ENCODE peak calls at places on chromosomes 5 and 9, in nine cellular contexts. I is choroid plexus epithelial cell; L is lower lobe of right lung; K is heart right ventricle; W is dorsolateral prefrontal cortex; N is CD8-positive, alpha-beta memory T cell; Z is AG04449; U is suprapubic skin; O is HAP-1. B is an unnamed sample.

GRCh38 chr5:81749562-81750307 is 1.2 kb downstream of the SSBP2 start:
- DNase-seq in I (peak), L (peak), K (peak), W (peak), N (peak), Z (no peak), U (peak), O (peak), B (no peak)

GRCh38 chr5:33936381-33937016 is at the start of gene RXFP3:
- DNase-seq in I (peak), L (no peak), K (peak), W (no peak), N (no peak), Z (no peak), U (no peak), O (no peak), B (no peak)

GRCh38 chr5:67879619-67880357 is 335.8 kb upstream of the PIK3R1 start:
- DNase-seq in I (peak), L (no peak), K (no peak), W (no peak), N (no peak), Z (no peak), U (no peak), O (no peak), B (peak)

GRCh38 chr9:90517103-90517502 is 125.5 kb downstream of the DIRAS2 start:
- DNase-seq in I (no peak), L (no peak), K (no peak), W (no peak), N (no peak), Z (no peak), U (no peak), O (no peak), B (no peak)

GRCh38 chr5:72234265-72234700 is 85.8 kb downstream of the MRPS27 start:
- DNase-seq in I (peak), L (no peak), K (no peak), W (no peak), N (no peak), Z (peak), U (no peak), O (no peak), B (no peak)

GRCh38 chr5:133398646-133399081 is 213.7 kb downstream of the FSTL4 start:
- DNase-seq in I (no peak), L (no peak), K (no peak), W (no peak), N (no peak), Z (no peak), U (no peak), O (no peak), B (no peak)

GRCh38 chr5:16924201-16924600 is 11.9 kb downstream of the MYO10 start:
- DNase-seq in I (no peak), L (no peak), K (no peak), W (no peak), N (no peak), Z (no peak), U (no peak), O (no peak), B (no peak)

GRCh38 chr9:126894052-126894603 is 20.5 kb upstream of the RALGPS1 start:
- DNase-seq in I (no peak), L (no peak), K (no peak), W (no peak), N (no peak), Z (no peak), U (no peak), O (no peak), B (no peak)

GRCh38 chr9:124260769-124261603 is 3.2 kb downstream of the NEK6 start:
- DNase-seq in I (peak), L (no peak), K (no peak), W (no peak), N (no peak), Z (no peak), U (no peak), O (peak), B (no peak)

GRCh38 chr5:139383275-139383992 is at the start of gene SLC23A1:
- DNase-seq in I (no peak), L (no peak), K (no peak), W (no peak), N (no peak), Z (no peak), U (peak), O (no peak), B (no peak)

GRCh38 chr5:15757635-15758034 is 257.7 kb downstream of the FBXL7 start:
- DNase-seq in I (no peak), L (no peak), K (no peak), W (no peak), N (no peak), Z (no peak), U (no peak), O (no peak), B (no peak)

GRCh38 chr5:87347841-87348240 is 64.9 kb downstream of the CCNH start:
- DNase-seq in I (peak), L (no peak), K (no peak), W (no peak), N (no peak), Z (no peak), U (no peak), O (no peak), B (no peak)

GRCh38 chr9:134936762-134937555 is 19.2 kb upstream of the FCN1 start:
- DNase-seq in I (no peak), L (peak), K (no peak), W (no peak), N (no peak), Z (no peak), U (no peak), O (no peak), B (no peak)

GRCh38 chr9:68802525-68803015 is 97.5 kb downstream of the PIP5K1B start:
- DNase-seq in I (no peak), L (no peak), K (no peak), W (no peak), N (no peak), Z (no peak), U (no peak), O (no peak), B (no peak)

GRCh38 chr9:72383978-72384709 is 19.1 kb upstream of the ZFAND5 start:
- DNase-seq in I (peak), L (no peak), K (no peak), W (no peak), N (no peak), Z (peak), U (no peak), O (no peak), B (peak)

GRCh38 chr5:180591249-180591887 is at the start of gene SCGB3A1:
- DNase-seq in I (no peak), L (peak), K (no peak), W (no peak), N (no peak), Z (no peak), U (no peak), O (no peak), B (no peak)

GRCh38 chr9:37920471-37921167 is 16.7 kb upstream of the SLC25A51 start:
- DNase-seq in I (no peak), L (no peak), K (no peak), W (no peak), N (no peak), Z (no peak), U (no peak), O (peak), B (no peak)

GRCh38 chr9:128365525-128365924 is 5.6 kb upstream of the URM1 start:
- DNase-seq in I (no peak), L (no peak), K (no peak), W (no peak), N (no peak), Z (no peak), U (no peak), O (no peak), B (no peak)

GRCh38 chr9:128116104-128117083 is 11.1 kb downstream of the PTGES2 start:
- DNase-seq in I (no peak), L (peak), K (no peak), W (no peak), N (no peak), Z (no peak), U (no peak), O (no peak), B (no peak)

GRCh38 chr5:137300411-137301240 is 198.5 kb downstream of the SPOCK1 start:
- DNase-seq in I (peak), L (no peak), K (no peak), W (peak), N (no peak), Z (no peak), U (no peak), O (no peak), B (peak)

GRCh38 chr5:168943999-168944398 is 356.9 kb downstream of the SLIT3 start:
- DNase-seq in I (no peak), L (no peak), K (no peak), W (no peak), N (no peak), Z (no peak), U (no peak), O (peak), B (no peak)

GRCh38 chr9:81824802-81825770 is 103.1 kb upstream of the SPATA31D4 start:
- DNase-seq in I (peak), L (no peak), K (no peak), W (no peak), N (no peak), Z (no peak), U (no peak), O (no peak), B (no peak)

GRCh38 chr5:10563132-10563939 is 534 bp upstream of the ANKRD33B start:
- DNase-seq in I (peak), L (peak), K (peak), W (no peak), N (peak), Z (no peak), U (peak), O (no peak), B (no peak)

GRCh38 chr9:9142001-9142400 is 1342.4 kb upstream of the DMAC1 start:
- DNase-seq in I (no peak), L (no peak), K (no peak), W (no peak), N (no peak), Z (no peak), U (no peak), O (no peak), B (no peak)

GRCh38 chr5:176901260-176902101 is 2.3 kb upstream of the HK3 start:
- DNase-seq in I (no peak), L (no peak), K (no peak), W (no peak), N (no peak), Z (no peak), U (no peak), O (no peak), B (no peak)

GRCh38 chr5:146620663-146621051 is 104.7 kb upstream of the GPR151 start:
- DNase-seq in I (no peak), L (no peak), K (no peak), W (peak), N (no peak), Z (no peak), U (no peak), O (no peak), B (no peak)

GRCh38 chr5:169411016-169411788 is 110.3 kb upstream of the SLIT3 start:
- DNase-seq in I (no peak), L (no peak), K (no peak), W (no peak), N (no peak), Z (no peak), U (no peak), O (no peak), B (no peak)

GRCh38 chr5:154485850-154486426 is 7.9 kb upstream of the HAND1 start:
- DNase-seq in I (no peak), L (no peak), K (no peak), W (no peak), N (no peak), Z (no peak), U (no peak), O (no peak), B (no peak)
- H3K4me3 ChIP-seq in I (no peak), L (no peak), K (no peak), W (no peak), N (no peak), Z (no peak), U (no peak), O (no peak), B (no peak)

GRCh38 chr5:125042243-125042887 is 295.9 kb upstream of the ZNF608 start:
- DNase-seq in I (peak), L (no peak), K (no peak), W (no peak), N (no peak), Z (no peak), U (no peak), O (peak), B (no peak)

GRCh38 chr5:125041798-125042197 is 295.4 kb upstream of the ZNF608 start:
- DNase-seq in I (no peak), L (no peak), K (no peak), W (no peak), N (no peak), Z (no peak), U (no peak), O (no peak), B (no peak)

GRCh38 chr5:125045647-125046046 is 299.2 kb upstream of the ZNF608 start:
- DNase-seq in I (no peak), L (no peak), K (no peak), W (no peak), N (no peak), Z (no peak), U (no peak), O (no peak), B (no peak)

GRCh38 chr5:125044491-125045282 is 298.2 kb upstream of the ZNF608 start:
- DNase-seq in I (peak), L (no peak), K (no peak), W (no peak), N (no peak), Z (no peak), U (no peak), O (no peak), B (no peak)

GRCh38 chr5:125043781-125044391 is 297.4 kb upstream of the ZNF608 start:
- DNase-seq in I (peak), L (peak), K (peak), W (peak), N (no peak), Z (peak), U (no peak), O (no peak), B (peak)
- H3K4me3 ChIP-seq in I (no peak), L (no peak), K (no peak), W (no peak), N (no peak), Z (no peak), U (no peak), O (no peak), B (no peak)

DNA sequence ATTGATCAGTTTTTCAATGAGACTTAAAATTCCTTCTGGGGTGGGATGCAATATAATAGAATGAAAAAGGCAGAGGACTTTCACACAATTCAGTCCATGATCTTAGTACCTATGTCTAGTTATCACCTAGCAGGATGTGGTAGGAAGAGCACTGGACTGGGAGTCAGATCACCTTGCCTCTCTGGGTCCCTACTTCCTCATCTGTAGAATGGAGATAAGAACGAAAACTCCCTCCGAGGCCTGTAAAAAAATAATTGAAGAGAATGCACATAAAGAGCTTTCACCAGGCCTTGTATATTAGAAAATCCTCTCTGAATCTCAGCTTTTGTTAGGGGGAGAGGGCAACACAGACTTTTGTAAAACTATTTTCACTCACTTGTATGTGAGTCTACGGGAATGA is 681 bp upstream of the TMEFF1 start:
- DNase-seq in I (no peak), L (no peak), K (no peak), W (no peak), N (no peak), Z (no peak), U (no peak), O (no peak), B (no peak)
- H3K4me3 ChIP-seq in I (no peak), L (peak), K (no peak), W (peak), N (no peak), Z (peak), U (no peak), O (peak), B (no peak)

DNA sequence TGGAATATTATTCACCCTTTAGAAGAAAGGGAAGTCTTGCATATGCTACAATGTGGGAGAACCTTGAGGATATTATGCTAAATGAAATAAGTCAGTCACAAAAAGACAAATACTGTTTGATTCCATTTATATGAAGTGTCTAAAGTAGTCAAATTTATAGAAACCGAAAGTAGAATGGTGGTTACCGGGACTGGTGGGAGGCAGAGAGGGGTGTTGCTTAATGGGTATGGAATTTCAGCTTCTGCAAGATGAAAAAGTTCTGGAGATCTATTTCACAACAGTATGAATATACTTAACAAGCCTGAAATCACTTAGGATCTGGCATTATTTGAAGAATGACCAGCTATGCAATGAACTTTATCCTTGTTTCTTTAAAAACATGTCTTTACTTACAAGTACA is 14.6 kb upstream of the FREM1 start:
- DNase-seq in I (peak), L (no peak), K (no peak), W (no peak), N (no peak), Z (peak), U (no peak), O (no peak), B (peak)
- H3K4me3 ChIP-seq in I (peak), L (peak), K (no peak), W (no peak), N (no peak), Z (peak), U (peak), O (no peak), B (peak)

GRCh38 chr5:126472538-126472889 is 49.3 kb downstream of the GRAMD2B start:
- DNase-seq in I (no peak), L (no peak), K (no peak), W (no peak), N (no peak), Z (no peak), U (no peak), O (no peak), B (no peak)

GRCh38 chr5:126471875-126472537 is 48.8 kb downstream of the GRAMD2B start:
- DNase-seq in I (peak), L (no peak), K (no peak), W (no peak), N (no peak), Z (peak), U (no peak), O (no peak), B (peak)

GRCh38 chr5:126468091-126468490 is 44.9 kb downstream of the GRAMD2B start:
- DNase-seq in I (no peak), L (no peak), K (no peak), W (no peak), N (no peak), Z (no peak), U (no peak), O (no peak), B (no peak)

GRCh38 chr5:126471247-126471646 is 48.0 kb downstream of the GRAMD2B start:
- DNase-seq in I (no peak), L (no peak), K (no peak), W (no peak), N (no peak), Z (no peak), U (no peak), O (no peak), B (no peak)

DNA sequence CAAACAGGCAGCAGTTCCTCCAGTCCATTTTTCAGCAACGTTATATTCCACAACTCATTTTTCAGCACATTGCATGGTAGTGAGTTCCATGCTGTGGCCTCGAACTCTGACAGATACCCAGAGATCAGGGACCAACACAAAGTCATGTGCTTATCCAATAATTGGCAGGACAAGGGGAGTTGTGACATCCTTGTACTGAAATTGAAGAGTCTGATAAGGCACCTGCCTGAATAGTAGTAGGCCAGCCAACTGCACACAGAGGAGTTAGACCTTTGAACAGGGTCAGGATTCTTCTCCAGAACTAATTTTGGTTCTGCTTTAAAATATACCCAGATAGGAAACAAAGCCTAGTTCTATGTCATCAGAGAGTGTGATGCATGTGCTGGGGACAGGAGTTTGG is 46.7 kb downstream of the GRAMD2B start:
- DNase-seq in I (no peak), L (no peak), K (no peak), W (no peak), N (no peak), Z (no peak), U (no peak), O (no peak), B (no peak)
- H3K4me3 ChIP-seq in I (no peak), L (no peak), K (no peak), W (no peak), N (no peak), Z (no peak), U (no peak), O (no peak), B (no peak)

GRCh38 chr9:137315581-137316011 is 13.5 kb upstream of the NRARP start:
- DNase-seq in I (no peak), L (no peak), K (no peak), W (no peak), N (no peak), Z (no peak), U (no peak), O (peak), B (no peak)
- H3K4me3 ChIP-seq in I (no peak), L (no peak), K (no peak), W (peak), N (no peak), Z (no peak), U (peak), O (no peak), B (no peak)

GRCh38 chr9:125845271-125845808 is 98.2 kb downstream of the PBX3 start:
- DNase-seq in I (no peak), L (no peak), K (no peak), W (no peak), N (no peak), Z (no peak), U (no peak), O (no peak), B (no peak)
- H3K4me3 ChIP-seq in I (no peak), L (no peak), K (no peak), W (no peak), N (no peak), Z (no peak), U (no peak), O (no peak), B (no peak)

GRCh38 chr9:136011376-136011702 is 50.2 kb upstream of the UBAC1 start:
- DNase-seq in I (no peak), L (no peak), K (no peak), W (no peak), N (no peak), Z (no peak), U (no peak), O (no peak), B (no peak)

GRCh38 chr9:136010615-136011341 is 49.6 kb upstream of the UBAC1 start:
- DNase-seq in I (no peak), L (peak), K (peak), W (no peak), N (no peak), Z (no peak), U (no peak), O (no peak), B (no peak)

GRCh38 chr9:136013116-136013515 is 51.9 kb upstream of the UBAC1 start:
- DNase-seq in I (no peak), L (peak), K (peak), W (no peak), N (no peak), Z (no peak), U (no peak), O (no peak), B (no peak)

GRCh38 chr9:136012651-136013050 is 51.5 kb upstream of the UBAC1 start:
- DNase-seq in I (peak), L (peak), K (peak), W (no peak), N (no peak), Z (no peak), U (no peak), O (no peak), B (no peak)

DNA sequence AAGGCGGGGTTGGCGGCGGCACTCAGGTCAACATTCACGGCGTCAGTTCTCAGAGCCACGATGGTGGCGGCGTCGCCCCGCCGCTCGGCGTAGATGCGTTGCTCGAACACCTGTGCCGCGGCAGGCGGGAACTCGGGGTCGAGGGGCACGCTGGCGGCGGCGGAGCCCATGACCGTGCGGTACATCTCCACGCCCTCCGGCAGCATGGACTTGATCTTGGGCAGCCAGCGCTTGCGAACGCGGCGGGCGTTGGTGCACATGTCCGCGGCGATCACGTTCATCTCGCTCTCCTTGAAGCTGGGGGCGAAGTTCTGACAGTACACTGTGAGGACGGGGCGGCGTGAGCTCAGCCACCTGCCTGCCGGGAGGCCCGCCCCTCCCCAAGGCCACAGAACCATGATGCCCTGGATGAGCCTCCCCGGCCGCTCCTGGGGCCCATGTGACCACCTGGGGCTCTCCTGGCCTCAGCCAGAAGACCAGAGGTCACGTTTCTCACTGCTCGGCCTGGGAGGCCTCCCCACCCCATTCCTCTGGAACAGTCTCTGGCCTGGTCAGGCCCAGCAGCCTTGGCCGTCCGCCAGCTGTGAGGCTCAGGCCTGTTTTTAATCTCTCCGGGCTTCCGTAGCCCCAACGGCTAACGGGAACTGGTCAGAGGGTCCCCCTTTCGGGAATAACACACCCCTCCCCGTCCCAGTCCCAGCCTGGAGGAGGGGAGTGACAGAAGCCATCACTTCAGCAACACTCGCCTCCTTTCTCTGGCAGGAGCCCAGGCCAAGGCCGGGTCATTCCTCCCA is 50.7 kb upstream of the UBAC1 start:
- DNase-seq in I (peak), L (peak), K (peak), W (no peak), N (no peak), Z (no peak), U (no peak), O (no peak), B (no peak)
- H3K4me3 ChIP-seq in I (peak), L (peak), K (no peak), W (peak), N (no peak), Z (no peak), U (no peak), O (no peak), B (no peak)

B was measured in skeletal muscle cell.